ENCODE peak calls at places on chromosomes 3 and 15, in eight cellular contexts. One of them, this sample, is unnamed.

GRCh38 chr3:102676424-102676823 is 241.6 kb downstream of the ZPLD1 start:
- DNase-seq in gastrocnemius medialis: no peak
- DNase-seq in H9: no peak
- DNase-seq in heart right ventricle: no peak
- DNase-seq in dorsolateral prefrontal cortex: no peak
- DNase-seq in endothelial cell: no peak
- DNase-seq in astrocyte of the spinal cord: no peak
- DNase-seq in GM20000: no peak
- DNase-seq in this sample: no peak

GRCh38 chr3:52533623-52534280 is at the start of gene NT5DC2:
- DNase-seq in gastrocnemius medialis: no peak
- DNase-seq in H9: peak
- DNase-seq in heart right ventricle: peak
- DNase-seq in dorsolateral prefrontal cortex: peak
- DNase-seq in endothelial cell: peak
- DNase-seq in astrocyte of the spinal cord: peak
- DNase-seq in GM20000: peak
- DNase-seq in this sample: peak

GRCh38 chr3:197970588-197970987 is 10.6 kb downstream of the LMLN start:
- DNase-seq in gastrocnemius medialis: no peak
- DNase-seq in H9: no peak
- DNase-seq in heart right ventricle: no peak
- DNase-seq in dorsolateral prefrontal cortex: no peak
- DNase-seq in endothelial cell: no peak
- DNase-seq in astrocyte of the spinal cord: no peak
- DNase-seq in GM20000: no peak
- DNase-seq in this sample: no peak

GRCh38 chr3:53729618-53730017 is 116.6 kb downstream of the CHDH start:
- DNase-seq in gastrocnemius medialis: no peak
- DNase-seq in H9: no peak
- DNase-seq in heart right ventricle: no peak
- DNase-seq in dorsolateral prefrontal cortex: no peak
- DNase-seq in endothelial cell: no peak
- DNase-seq in astrocyte of the spinal cord: no peak
- DNase-seq in GM20000: no peak
- DNase-seq in this sample: no peak

GRCh38 chr3:128768471-128768870 is 42.5 kb downstream of the RAB7A start:
- DNase-seq in gastrocnemius medialis: no peak
- DNase-seq in H9: no peak
- DNase-seq in heart right ventricle: no peak
- DNase-seq in dorsolateral prefrontal cortex: no peak
- DNase-seq in endothelial cell: no peak
- DNase-seq in astrocyte of the spinal cord: no peak
- DNase-seq in GM20000: no peak
- DNase-seq in this sample: no peak

GRCh38 chr15:67240235-67241131 is 14.0 kb downstream of the AAGAB start:
- DNase-seq in gastrocnemius medialis: peak
- DNase-seq in H9: no peak
- DNase-seq in heart right ventricle: no peak
- DNase-seq in dorsolateral prefrontal cortex: no peak
- DNase-seq in endothelial cell: no peak
- DNase-seq in astrocyte of the spinal cord: no peak
- DNase-seq in GM20000: peak
- DNase-seq in this sample: no peak

GRCh38 chr3:185253645-185254410 is at the start of gene EHHADH:
- DNase-seq in gastrocnemius medialis: peak
- DNase-seq in H9: peak
- DNase-seq in heart right ventricle: peak
- DNase-seq in dorsolateral prefrontal cortex: peak
- DNase-seq in endothelial cell: peak
- DNase-seq in astrocyte of the spinal cord: peak
- DNase-seq in GM20000: peak
- DNase-seq in this sample: no peak

GRCh38 chr15:101116681-101116976 is 135.2 kb downstream of the CHSY1 start:
- DNase-seq in gastrocnemius medialis: no peak
- DNase-seq in H9: no peak
- DNase-seq in heart right ventricle: no peak
- DNase-seq in dorsolateral prefrontal cortex: no peak
- DNase-seq in endothelial cell: no peak
- DNase-seq in astrocyte of the spinal cord: no peak
- DNase-seq in GM20000: no peak
- DNase-seq in this sample: no peak

GRCh38 chr3:183825380-183826161 is at the start of gene MAP6D1:
- DNase-seq in gastrocnemius medialis: no peak
- DNase-seq in H9: peak
- DNase-seq in heart right ventricle: no peak
- DNase-seq in dorsolateral prefrontal cortex: peak
- DNase-seq in endothelial cell: peak
- DNase-seq in astrocyte of the spinal cord: peak
- DNase-seq in GM20000: peak
- DNase-seq in this sample: peak

GRCh38 chr3:19065027-19065426 is 83.3 kb upstream of the KCNH8 start:
- DNase-seq in gastrocnemius medialis: no peak
- DNase-seq in H9: no peak
- DNase-seq in heart right ventricle: no peak
- DNase-seq in dorsolateral prefrontal cortex: no peak
- DNase-seq in endothelial cell: no peak
- DNase-seq in astrocyte of the spinal cord: no peak
- DNase-seq in GM20000: peak
- DNase-seq in this sample: no peak

GRCh38 chr3:179943097-179943880 is 93.4 kb downstream of the PEX5L start:
- DNase-seq in gastrocnemius medialis: no peak
- DNase-seq in H9: no peak
- DNase-seq in heart right ventricle: no peak
- DNase-seq in dorsolateral prefrontal cortex: peak
- DNase-seq in endothelial cell: no peak
- DNase-seq in astrocyte of the spinal cord: no peak
- DNase-seq in GM20000: no peak
- DNase-seq in this sample: no peak

GRCh38 chr3:107574650-107575049 is 51.9 kb downstream of the BBX start:
- DNase-seq in gastrocnemius medialis: no peak
- DNase-seq in H9: no peak
- DNase-seq in heart right ventricle: peak
- DNase-seq in dorsolateral prefrontal cortex: no peak
- DNase-seq in endothelial cell: peak
- DNase-seq in astrocyte of the spinal cord: peak
- DNase-seq in GM20000: peak
- DNase-seq in this sample: no peak
- TF ChIP-seq CTCF in gastrocnemius medialis: peak
- TF ChIP-seq CTCF in H9: peak
- TF ChIP-seq CTCF in heart right ventricle: peak
- TF ChIP-seq CTCF in dorsolateral prefrontal cortex: peak
- TF ChIP-seq CTCF in endothelial cell: peak
- TF ChIP-seq CTCF in astrocyte of the spinal cord: peak
- TF ChIP-seq CTCF in GM20000: peak
- TF ChIP-seq CTCF in this sample: no peak

DNA sequence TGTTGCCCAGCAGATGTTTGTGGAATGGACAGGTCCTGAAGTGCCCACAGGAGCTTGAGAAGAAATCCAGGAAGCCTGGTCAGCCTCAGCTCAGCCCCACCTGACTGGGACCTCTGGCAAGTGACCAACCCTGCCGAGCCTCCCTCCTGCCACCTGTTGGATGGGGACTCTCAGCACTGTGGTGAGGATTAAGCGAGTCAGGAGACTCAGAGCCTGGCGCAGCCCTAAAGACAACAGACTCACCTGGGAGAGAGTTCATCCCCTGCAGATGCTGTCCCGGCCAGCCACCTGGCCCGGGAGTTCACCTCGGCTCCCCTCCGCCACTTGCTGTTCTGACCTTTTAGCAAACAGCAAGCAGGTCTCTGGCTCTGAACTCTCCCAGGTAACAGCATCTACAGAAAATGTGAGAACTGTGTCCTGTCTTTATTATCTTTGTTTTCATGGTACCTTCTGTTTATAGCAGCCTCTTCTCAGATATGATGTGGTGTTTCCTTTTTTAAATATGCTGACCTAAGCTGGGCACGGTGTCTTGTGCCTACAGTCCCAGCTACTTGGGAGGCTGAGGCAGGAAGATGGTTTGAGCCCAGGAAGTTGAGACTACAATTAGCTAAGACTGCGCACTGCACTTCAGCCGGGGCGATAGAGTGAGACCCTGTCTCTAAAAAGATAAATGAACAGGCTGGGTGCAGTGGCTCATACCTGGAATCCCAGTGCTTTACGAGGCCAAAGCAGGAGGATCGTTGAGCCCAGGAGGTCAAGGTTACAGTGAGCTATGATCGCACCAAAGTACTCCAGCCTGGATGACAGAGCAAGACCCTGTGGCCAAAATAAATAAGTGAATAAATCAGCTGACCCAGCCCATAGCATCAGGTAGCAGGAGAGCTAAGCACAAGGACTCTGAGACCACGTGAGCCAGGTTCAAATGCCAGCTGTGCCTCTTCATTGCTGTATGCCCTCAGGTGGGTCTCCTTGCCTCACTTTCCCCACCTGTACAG is 32.4 kb upstream of the SLC6A6 start:
- DNase-seq in gastrocnemius medialis: peak
- DNase-seq in H9: peak
- DNase-seq in heart right ventricle: no peak
- DNase-seq in dorsolateral prefrontal cortex: no peak
- DNase-seq in endothelial cell: peak
- DNase-seq in astrocyte of the spinal cord: no peak
- DNase-seq in GM20000: no peak
- DNase-seq in this sample: no peak
- TF ChIP-seq CTCF in gastrocnemius medialis: no peak
- TF ChIP-seq CTCF in H9: peak
- TF ChIP-seq CTCF in heart right ventricle: no peak
- TF ChIP-seq CTCF in dorsolateral prefrontal cortex: no peak
- TF ChIP-seq CTCF in endothelial cell: no peak
- TF ChIP-seq CTCF in astrocyte of the spinal cord: no peak
- TF ChIP-seq CTCF in GM20000: no peak
- TF ChIP-seq CTCF in this sample: no peak

GRCh38 chr3:15794842-15795562 is 2.8 kb downstream of the ANKRD28 start:
- DNase-seq in gastrocnemius medialis: no peak
- DNase-seq in H9: no peak
- DNase-seq in heart right ventricle: no peak
- DNase-seq in dorsolateral prefrontal cortex: no peak
- DNase-seq in endothelial cell: no peak
- DNase-seq in astrocyte of the spinal cord: peak
- DNase-seq in GM20000: no peak
- DNase-seq in this sample: no peak
- TF ChIP-seq CTCF in gastrocnemius medialis: peak
- TF ChIP-seq CTCF in H9: no peak
- TF ChIP-seq CTCF in heart right ventricle: no peak
- TF ChIP-seq CTCF in dorsolateral prefrontal cortex: peak
- TF ChIP-seq CTCF in endothelial cell: no peak
- TF ChIP-seq CTCF in astrocyte of the spinal cord: peak
- TF ChIP-seq CTCF in GM20000: no peak
- TF ChIP-seq CTCF in this sample: no peak

GRCh38 chr3:36591959-36592358 is 172.4 kb downstream of the DCLK3 start:
- DNase-seq in gastrocnemius medialis: no peak
- DNase-seq in H9: no peak
- DNase-seq in heart right ventricle: no peak
- DNase-seq in dorsolateral prefrontal cortex: no peak
- DNase-seq in endothelial cell: no peak
- DNase-seq in astrocyte of the spinal cord: peak
- DNase-seq in GM20000: no peak
- DNase-seq in this sample: no peak

GRCh38 chr3:36597422-36597821 is 166.9 kb downstream of the DCLK3 start:
- DNase-seq in gastrocnemius medialis: no peak
- DNase-seq in H9: no peak
- DNase-seq in heart right ventricle: no peak
- DNase-seq in dorsolateral prefrontal cortex: no peak
- DNase-seq in endothelial cell: no peak
- DNase-seq in astrocyte of the spinal cord: peak
- DNase-seq in GM20000: no peak
- DNase-seq in this sample: no peak

GRCh38 chr3:36600413-36600812 is 163.9 kb downstream of the DCLK3 start:
- DNase-seq in gastrocnemius medialis: no peak
- DNase-seq in H9: no peak
- DNase-seq in heart right ventricle: no peak
- DNase-seq in dorsolateral prefrontal cortex: no peak
- DNase-seq in endothelial cell: no peak
- DNase-seq in astrocyte of the spinal cord: no peak
- DNase-seq in GM20000: no peak
- DNase-seq in this sample: no peak

GRCh38 chr3:36595531-36595930 is 168.8 kb downstream of the DCLK3 start:
- DNase-seq in gastrocnemius medialis: no peak
- DNase-seq in H9: no peak
- DNase-seq in heart right ventricle: no peak
- DNase-seq in dorsolateral prefrontal cortex: no peak
- DNase-seq in endothelial cell: no peak
- DNase-seq in astrocyte of the spinal cord: no peak
- DNase-seq in GM20000: no peak
- DNase-seq in this sample: no peak

GRCh38 chr3:36596411-36596810 is 167.9 kb downstream of the DCLK3 start:
- DNase-seq in gastrocnemius medialis: no peak
- DNase-seq in H9: no peak
- DNase-seq in heart right ventricle: no peak
- DNase-seq in dorsolateral prefrontal cortex: no peak
- DNase-seq in endothelial cell: no peak
- DNase-seq in astrocyte of the spinal cord: no peak
- DNase-seq in GM20000: no peak
- DNase-seq in this sample: no peak
- TF ChIP-seq CTCF in gastrocnemius medialis: no peak
- TF ChIP-seq CTCF in H9: no peak
- TF ChIP-seq CTCF in heart right ventricle: no peak
- TF ChIP-seq CTCF in dorsolateral prefrontal cortex: no peak
- TF ChIP-seq CTCF in endothelial cell: no peak
- TF ChIP-seq CTCF in astrocyte of the spinal cord: no peak
- TF ChIP-seq CTCF in GM20000: no peak
- TF ChIP-seq CTCF in this sample: no peak

GRCh38 chr3:135895106-135895733 is 70.3 kb upstream of the PPP2R3A start:
- DNase-seq in gastrocnemius medialis: peak
- DNase-seq in H9: peak
- DNase-seq in heart right ventricle: peak
- DNase-seq in dorsolateral prefrontal cortex: peak
- DNase-seq in endothelial cell: peak
- DNase-seq in astrocyte of the spinal cord: peak
- DNase-seq in GM20000: peak
- DNase-seq in this sample: peak
- TF ChIP-seq CTCF in gastrocnemius medialis: peak
- TF ChIP-seq CTCF in H9: peak
- TF ChIP-seq CTCF in heart right ventricle: peak
- TF ChIP-seq CTCF in dorsolateral prefrontal cortex: peak
- TF ChIP-seq CTCF in endothelial cell: peak
- TF ChIP-seq CTCF in astrocyte of the spinal cord: peak
- TF ChIP-seq CTCF in GM20000: peak
- TF ChIP-seq CTCF in this sample: peak

GRCh38 chr15:92898988-92899909 is 875 bp upstream of the CHD2 start:
- DNase-seq in gastrocnemius medialis: no peak
- DNase-seq in H9: no peak
- DNase-seq in heart right ventricle: no peak
- DNase-seq in dorsolateral prefrontal cortex: no peak
- DNase-seq in endothelial cell: no peak
- DNase-seq in astrocyte of the spinal cord: peak
- DNase-seq in GM20000: no peak
- DNase-seq in this sample: no peak
- TF ChIP-seq CTCF in gastrocnemius medialis: peak
- TF ChIP-seq CTCF in H9: peak
- TF ChIP-seq CTCF in heart right ventricle: no peak
- TF ChIP-seq CTCF in dorsolateral prefrontal cortex: no peak
- TF ChIP-seq CTCF in endothelial cell: peak
- TF ChIP-seq CTCF in astrocyte of the spinal cord: no peak
- TF ChIP-seq CTCF in GM20000: peak
- TF ChIP-seq CTCF in this sample: peak

GRCh38 chr3:99747915-99748314 is 69.7 kb upstream of the CMSS1 start:
- DNase-seq in gastrocnemius medialis: no peak
- DNase-seq in H9: no peak
- DNase-seq in heart right ventricle: no peak
- DNase-seq in dorsolateral prefrontal cortex: no peak
- DNase-seq in endothelial cell: peak
- DNase-seq in astrocyte of the spinal cord: peak
- DNase-seq in GM20000: no peak
- DNase-seq in this sample: no peak
- TF ChIP-seq CTCF in gastrocnemius medialis: no peak
- TF ChIP-seq CTCF in H9: peak
- TF ChIP-seq CTCF in heart right ventricle: peak
- TF ChIP-seq CTCF in dorsolateral prefrontal cortex: no peak
- TF ChIP-seq CTCF in endothelial cell: no peak
- TF ChIP-seq CTCF in astrocyte of the spinal cord: peak
- TF ChIP-seq CTCF in GM20000: no peak
- TF ChIP-seq CTCF in this sample: no peak

GRCh38 chr3:196789773-196790419 is 50.2 kb downstream of the PAK2 start:
- DNase-seq in gastrocnemius medialis: no peak
- DNase-seq in H9: no peak
- DNase-seq in heart right ventricle: no peak
- DNase-seq in dorsolateral prefrontal cortex: no peak
- DNase-seq in endothelial cell: no peak
- DNase-seq in astrocyte of the spinal cord: no peak
- DNase-seq in GM20000: no peak
- DNase-seq in this sample: no peak
- TF ChIP-seq CTCF in gastrocnemius medialis: no peak
- TF ChIP-seq CTCF in H9: no peak
- TF ChIP-seq CTCF in heart right ventricle: no peak
- TF ChIP-seq CTCF in dorsolateral prefrontal cortex: no peak
- TF ChIP-seq CTCF in endothelial cell: no peak
- TF ChIP-seq CTCF in astrocyte of the spinal cord: no peak
- TF ChIP-seq CTCF in GM20000: no peak
- TF ChIP-seq CTCF in this sample: no peak

This sample was measured in mesothelial cell of epicardium.